ENCODE peak calls at places on chromosomes 2 and 18, in nine cellular contexts. I is colonic mucosa; Q is 8988T; A is OCI-LY7; J is stimulated activated CD8-positive, alpha-beta memory T cell treated with anti-CD3 and anti-CD28 coated beads, Interleukin-15, amount 100 ng/mL, for 24 hours; B is T-helper 1 cell; Z is non-pigmented ciliary epithelial cell; S is LHCN-M2; R is GM13976. H is an unnamed sample.

GRCh38 chr18:33821503-33821902 is 243.5 kb downstream of the ASXL3 start:
- DNase-seq in I (no peak), Q (no peak), A (no peak), J (no peak), B (no peak), Z (no peak), S (no peak), R (no peak), H (peak; percentile 96)

GRCh38 chr2:189252991-189253680 is 73.6 kb upstream of the COL5A2 start:
- DNase-seq in I (peak; percentile 28), Q (no peak), A (no peak), J (no peak), B (no peak), Z (no peak), S (peak; percentile 22), R (no peak), H (no peak)

GRCh38 chr2:85436836-85437487 is 18.4 kb downstream of the SH2D6 start:
- DNase-seq in I (no peak), Q (no peak), A (no peak), J (no peak), B (no peak), Z (no peak), S (peak; percentile 48), R (no peak), H (no peak)

GRCh38 chr2:241177935-241178334 is 10.5 kb upstream of the ANO7 start:
- DNase-seq in I (no peak), Q (no peak), A (no peak), J (no peak), B (no peak), Z (no peak), S (no peak), R (no peak), H (no peak)

GRCh38 chr2:79065176-79065575 is 22.6 kb downstream of the REG1B start:
- DNase-seq in I (no peak), Q (no peak), A (no peak), J (no peak), B (no peak), Z (no peak), S (no peak), R (no peak), H (no peak)

GRCh38 chr2:153386481-153386891 is 92.1 kb downstream of the RPRM start:
- DNase-seq in I (no peak), Q (no peak), A (no peak), J (no peak), B (no peak), Z (peak; percentile 38), S (peak; percentile 82), R (no peak), H (no peak)

GRCh38 chr2:191025155-191025554 is 11.2 kb upstream of the STAT1 start:
- DNase-seq in I (no peak), Q (no peak), A (no peak), J (no peak), B (no peak), Z (no peak), S (no peak), R (no peak), H (no peak)

GRCh38 chr2:232538671-232539070 is 821 bp upstream of the CHRNG start:
- DNase-seq in I (no peak), Q (no peak), A (no peak), J (no peak), B (no peak), Z (no peak), S (no peak), R (no peak), H (no peak)

GRCh38 chr2:33873206-33873605 is 274.1 kb upstream of the FAM98A start:
- DNase-seq in I (no peak), Q (no peak), A (no peak), J (no peak), B (no peak), Z (no peak), S (no peak), R (no peak), H (no peak)

H was measured in bronchial epithelial cell.